ENCODE peak calls at places on chromosomes 11 and 22, in seven cellular contexts. One of them, this sample, is unnamed.

GRCh38 chr11:14374922-14375630 is 16.1 kb upstream of the RRAS2 start:
- DNase-seq in AG04450: no peak
- DNase-seq in Panc1: no peak
- DNase-seq in CD8-positive, alpha-beta T cell: no peak
- DNase-seq in foreskin fibroblast: no peak
- DNase-seq in right lobe of liver: no peak
- DNase-seq in neuronal stem cell: no peak
- DNase-seq in this sample: no peak

GRCh38 chr11:112795896-112796686 is 165.1 kb upstream of the NCAM1 start:
- DNase-seq in Panc1: no peak
- DNase-seq in AG04450: no peak
- DNase-seq in neuronal stem cell: no peak
- DNase-seq in CD8-positive, alpha-beta T cell: no peak
- DNase-seq in right lobe of liver: no peak
- DNase-seq in foreskin fibroblast: no peak
- DNase-seq in this sample: no peak

GRCh38 chr11:112281776-112282175 is 21.1 kb upstream of the PLET1 start:
- DNase-seq in neuronal stem cell: no peak
- DNase-seq in Panc1: no peak
- DNase-seq in foreskin fibroblast: no peak
- DNase-seq in CD8-positive, alpha-beta T cell: no peak
- DNase-seq in AG04450: no peak
- DNase-seq in right lobe of liver: no peak
- DNase-seq in this sample: no peak

GRCh38 chr11:35295751-35296150 is 123.6 kb downstream of the SLC1A2 start:
- DNase-seq in right lobe of liver: no peak
- DNase-seq in neuronal stem cell: no peak
- DNase-seq in AG04450: no peak
- DNase-seq in Panc1: no peak
- DNase-seq in foreskin fibroblast: no peak
- DNase-seq in CD8-positive, alpha-beta T cell: no peak
- DNase-seq in this sample: no peak

GRCh38 chr11:132337819-132338416 is 967.5 kb downstream of the NTM start:
- DNase-seq in CD8-positive, alpha-beta T cell: no peak
- DNase-seq in neuronal stem cell: no peak
- DNase-seq in Panc1: no peak
- DNase-seq in right lobe of liver: no peak
- DNase-seq in AG04450: no peak
- DNase-seq in foreskin fibroblast: no peak
- DNase-seq in this sample: no peak

GRCh38 chr11:6483015-6483414 is 1.7 kb downstream of the TIMM10B start:
- DNase-seq in neuronal stem cell: no peak
- DNase-seq in right lobe of liver: no peak
- DNase-seq in foreskin fibroblast: no peak
- DNase-seq in CD8-positive, alpha-beta T cell: no peak
- DNase-seq in AG04450: no peak
- DNase-seq in Panc1: no peak
- DNase-seq in this sample: no peak

GRCh38 chr11:123549901-123550619 is 104.4 kb downstream of the SCN3B start:
- DNase-seq in foreskin fibroblast: no peak
- DNase-seq in neuronal stem cell: no peak
- DNase-seq in CD8-positive, alpha-beta T cell: no peak
- DNase-seq in AG04450: no peak
- DNase-seq in right lobe of liver: no peak
- DNase-seq in Panc1: no peak
- DNase-seq in this sample: no peak

GRCh38 chr11:3929689-3930088 is 74.2 kb downstream of the STIM1 start:
- DNase-seq in CD8-positive, alpha-beta T cell: no peak
- DNase-seq in neuronal stem cell: no peak
- DNase-seq in Panc1: no peak
- DNase-seq in foreskin fibroblast: no peak
- DNase-seq in right lobe of liver: no peak
- DNase-seq in AG04450: no peak
- DNase-seq in this sample: no peak

GRCh38 chr22:43435851-43436535 is 24.2 kb downstream of the MPPED1 start:
- DNase-seq in foreskin fibroblast: no peak
- DNase-seq in neuronal stem cell: no peak
- DNase-seq in CD8-positive, alpha-beta T cell: no peak
- DNase-seq in Panc1: no peak
- DNase-seq in AG04450: no peak
- DNase-seq in right lobe of liver: peak; percentile 93
- DNase-seq in this sample: no peak

GRCh38 chr11:30617762-30618161 is 31.6 kb upstream of the MPPED2 start:
- DNase-seq in neuronal stem cell: no peak
- DNase-seq in CD8-positive, alpha-beta T cell: no peak
- DNase-seq in foreskin fibroblast: no peak
- DNase-seq in AG04450: no peak
- DNase-seq in Panc1: no peak
- DNase-seq in right lobe of liver: no peak
- DNase-seq in this sample: no peak

GRCh38 chr11:85694385-85694980 is 8.5 kb upstream of the CCDC89 start:
- DNase-seq in foreskin fibroblast: peak; percentile 71
- DNase-seq in AG04450: no peak
- DNase-seq in CD8-positive, alpha-beta T cell: no peak
- DNase-seq in neuronal stem cell: no peak
- DNase-seq in right lobe of liver: no peak
- DNase-seq in Panc1: no peak
- DNase-seq in this sample: peak; percentile 23

GRCh38 chr22:40210814-40211213 is 33.1 kb downstream of the TNRC6B start:
- DNase-seq in AG04450: no peak
- DNase-seq in Panc1: no peak
- DNase-seq in foreskin fibroblast: no peak
- DNase-seq in right lobe of liver: no peak
- DNase-seq in neuronal stem cell: no peak
- DNase-seq in CD8-positive, alpha-beta T cell: no peak
- DNase-seq in this sample: no peak

GRCh38 chr11:12389676-12390075 is 12.3 kb downstream of the PARVA start:
- DNase-seq in right lobe of liver: no peak
- DNase-seq in AG04450: no peak
- DNase-seq in CD8-positive, alpha-beta T cell: no peak
- DNase-seq in neuronal stem cell: no peak
- DNase-seq in foreskin fibroblast: no peak
- DNase-seq in Panc1: no peak
- DNase-seq in this sample: no peak

GRCh38 chr11:26741036-26741435 is 19.2 kb upstream of the SLC5A12 start:
- DNase-seq in foreskin fibroblast: peak; percentile 86
- DNase-seq in AG04450: no peak
- DNase-seq in right lobe of liver: no peak
- DNase-seq in neuronal stem cell: no peak
- DNase-seq in CD8-positive, alpha-beta T cell: no peak
- DNase-seq in Panc1: no peak
- DNase-seq in this sample: peak; percentile 86

GRCh38 chr11:102276302-102277182 is 40.7 kb upstream of the BIRC3 start:
- DNase-seq in CD8-positive, alpha-beta T cell: no peak
- DNase-seq in right lobe of liver: no peak
- DNase-seq in neuronal stem cell: no peak
- DNase-seq in AG04450: no peak
- DNase-seq in Panc1: no peak
- DNase-seq in foreskin fibroblast: peak; percentile 76
- DNase-seq in this sample: no peak

GRCh38 chr11:74025467-74026166 is 16.7 kb upstream of the UCP3 start:
- DNase-seq in Panc1: no peak
- DNase-seq in right lobe of liver: no peak
- DNase-seq in AG04450: no peak
- DNase-seq in foreskin fibroblast: peak; percentile 61
- DNase-seq in CD8-positive, alpha-beta T cell: no peak
- DNase-seq in neuronal stem cell: no peak
- DNase-seq in this sample: no peak

GRCh38 chr22:38012604-38013072 is 28.3 kb upstream of the SOX10 start:
- DNase-seq in Panc1: no peak
- DNase-seq in AG04450: no peak
- DNase-seq in foreskin fibroblast: peak; percentile 55
- DNase-seq in CD8-positive, alpha-beta T cell: no peak
- DNase-seq in neuronal stem cell: no peak
- DNase-seq in right lobe of liver: no peak
- DNase-seq in this sample: no peak
- H3K4me3 ChIP-seq in Panc1: no peak overlapping the region
- H3K4me3 ChIP-seq in AG04450: no peak overlapping the region
- H3K4me3 ChIP-seq in foreskin fibroblast: no peak overlapping the region
- H3K4me3 ChIP-seq in CD8-positive, alpha-beta T cell: no peak overlapping the region
- H3K4me3 ChIP-seq in neuronal stem cell: no peak overlapping the region
- H3K4me3 ChIP-seq in right lobe of liver: no peak overlapping the region
- H3K4me3 ChIP-seq in this sample: no peak overlapping the region

GRCh38 chr11:92811341-92811740 is 158.1 kb upstream of the MTNR1B start:
- DNase-seq in foreskin fibroblast: no peak
- DNase-seq in Panc1: no peak
- DNase-seq in CD8-positive, alpha-beta T cell: no peak
- DNase-seq in right lobe of liver: no peak
- DNase-seq in AG04450: no peak
- DNase-seq in neuronal stem cell: no peak
- DNase-seq in this sample: peak; percentile 28

GRCh38 chr11:92810423-92810822 is 159.0 kb upstream of the MTNR1B start:
- DNase-seq in neuronal stem cell: no peak
- DNase-seq in CD8-positive, alpha-beta T cell: no peak
- DNase-seq in AG04450: no peak
- DNase-seq in right lobe of liver: no peak
- DNase-seq in Panc1: no peak
- DNase-seq in foreskin fibroblast: no peak
- DNase-seq in this sample: no peak

GRCh38 chr11:92808009-92808408 is 161.4 kb upstream of the MTNR1B start:
- DNase-seq in foreskin fibroblast: no peak
- DNase-seq in Panc1: no peak
- DNase-seq in AG04450: no peak
- DNase-seq in CD8-positive, alpha-beta T cell: no peak
- DNase-seq in right lobe of liver: no peak
- DNase-seq in neuronal stem cell: no peak
- DNase-seq in this sample: no peak

GRCh38 chr11:92812841-92813240 is 156.6 kb upstream of the MTNR1B start:
- DNase-seq in Panc1: no peak
- DNase-seq in foreskin fibroblast: no peak
- DNase-seq in right lobe of liver: no peak
- DNase-seq in AG04450: no peak
- DNase-seq in neuronal stem cell: no peak
- DNase-seq in CD8-positive, alpha-beta T cell: no peak
- DNase-seq in this sample: no peak
- H3K4me3 ChIP-seq in Panc1: no peak overlapping the region
- H3K4me3 ChIP-seq in foreskin fibroblast: no peak overlapping the region
- H3K4me3 ChIP-seq in right lobe of liver: no peak overlapping the region
- H3K4me3 ChIP-seq in AG04450: no peak overlapping the region
- H3K4me3 ChIP-seq in neuronal stem cell: no peak overlapping the region
- H3K4me3 ChIP-seq in CD8-positive, alpha-beta T cell: no peak overlapping the region
- H3K4me3 ChIP-seq in this sample: no peak overlapping the region

GRCh38 chr22:46246178-46246577 is 3.9 kb downstream of the CDPF1 start:
- DNase-seq in right lobe of liver: no peak
- DNase-seq in Panc1: no peak
- DNase-seq in CD8-positive, alpha-beta T cell: no peak
- DNase-seq in neuronal stem cell: no peak
- DNase-seq in AG04450: no peak
- DNase-seq in foreskin fibroblast: no peak
- DNase-seq in this sample: no peak
- H3K4me3 ChIP-seq in right lobe of liver: no peak overlapping the region
- H3K4me3 ChIP-seq in Panc1: no peak overlapping the region
- H3K4me3 ChIP-seq in CD8-positive, alpha-beta T cell: no peak overlapping the region
- H3K4me3 ChIP-seq in neuronal stem cell: no peak overlapping the region
- H3K4me3 ChIP-seq in AG04450: no peak overlapping the region
- H3K4me3 ChIP-seq in foreskin fibroblast: no peak overlapping the region
- H3K4me3 ChIP-seq in this sample: no peak overlapping the region

DNA sequence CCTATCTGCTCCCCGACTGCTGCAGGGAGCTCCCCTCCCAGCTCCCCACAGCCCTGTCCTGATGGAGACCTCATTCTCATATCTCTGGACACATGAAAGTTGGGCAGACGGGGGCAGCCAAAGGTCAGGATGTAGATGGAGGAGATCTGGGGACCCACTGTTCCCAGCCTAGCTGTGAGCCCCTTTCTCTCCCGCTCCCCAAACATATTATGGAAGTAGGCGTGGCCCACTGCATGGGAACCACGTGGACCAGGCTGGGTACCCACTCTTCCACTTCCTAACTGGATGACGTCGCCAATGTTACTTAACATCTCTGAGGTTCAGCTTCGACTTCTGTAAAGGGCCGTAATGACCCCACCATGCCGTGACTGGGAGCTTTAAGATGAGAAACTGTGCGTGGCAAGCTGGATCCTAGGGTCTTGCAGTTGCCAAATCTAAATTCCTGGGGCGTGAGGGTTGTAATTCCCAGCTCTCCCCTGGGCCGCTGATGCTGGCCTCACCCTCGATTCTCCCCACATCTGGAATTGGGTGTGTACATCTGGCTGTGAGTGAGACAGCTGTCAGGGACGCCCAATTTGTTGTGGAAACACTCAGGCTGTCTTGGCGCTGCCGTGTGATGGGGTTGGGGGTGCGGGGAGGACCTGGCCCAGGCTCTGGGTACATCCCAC is 1.8 kb downstream of the CDC42EP2 start:
- DNase-seq in neuronal stem cell: no peak
- DNase-seq in AG04450: peak; percentile 91
- DNase-seq in right lobe of liver: no peak
- DNase-seq in CD8-positive, alpha-beta T cell: no peak
- DNase-seq in foreskin fibroblast: peak; percentile 99
- DNase-seq in Panc1: no peak
- DNase-seq in this sample: peak; percentile 98
- H3K4me3 ChIP-seq in neuronal stem cell: no peak overlapping the region
- H3K4me3 ChIP-seq in AG04450: peak overlapping the region; percentile 90
- H3K4me3 ChIP-seq in right lobe of liver: peak overlapping the region; percentile 84
- H3K4me3 ChIP-seq in CD8-positive, alpha-beta T cell: no peak overlapping the region
- H3K4me3 ChIP-seq in foreskin fibroblast: peak overlapping the region; percentile 69
- H3K4me3 ChIP-seq in Panc1: peak overlapping the region; percentile 74
- H3K4me3 ChIP-seq in this sample: peak overlapping the region; percentile 67

GRCh38 chr11:100903284-100903683 is 216.2 kb downstream of the ARHGAP42 start:
- DNase-seq in neuronal stem cell: no peak
- DNase-seq in AG04450: no peak
- DNase-seq in Panc1: no peak
- DNase-seq in right lobe of liver: no peak
- DNase-seq in CD8-positive, alpha-beta T cell: no peak
- DNase-seq in foreskin fibroblast: no peak
- DNase-seq in this sample: no peak

GRCh38 chr11:100905684-100906083 is 218.6 kb downstream of the ARHGAP42 start:
- DNase-seq in AG04450: no peak
- DNase-seq in Panc1: no peak
- DNase-seq in neuronal stem cell: no peak
- DNase-seq in foreskin fibroblast: no peak
- DNase-seq in CD8-positive, alpha-beta T cell: no peak
- DNase-seq in right lobe of liver: no peak
- DNase-seq in this sample: no peak

GRCh38 chr11:100902454-100903141 is 215.5 kb downstream of the ARHGAP42 start:
- DNase-seq in AG04450: no peak
- DNase-seq in right lobe of liver: peak; percentile 60
- DNase-seq in Panc1: no peak
- DNase-seq in foreskin fibroblast: no peak
- DNase-seq in CD8-positive, alpha-beta T cell: no peak
- DNase-seq in neuronal stem cell: no peak
- DNase-seq in this sample: no peak
- H3K4me3 ChIP-seq in AG04450: no peak overlapping the region
- H3K4me3 ChIP-seq in right lobe of liver: no peak overlapping the region
- H3K4me3 ChIP-seq in Panc1: no peak overlapping the region
- H3K4me3 ChIP-seq in foreskin fibroblast: no peak overlapping the region
- H3K4me3 ChIP-seq in CD8-positive, alpha-beta T cell: no peak overlapping the region
- H3K4me3 ChIP-seq in neuronal stem cell: no peak overlapping the region
- H3K4me3 ChIP-seq in this sample: no peak overlapping the region